ENCODE peak calls at places on chromosome 4, in eight cellular contexts. One of them, this sample, is unnamed.

GRCh38 chr4:169068423-169068822 is 58.4 kb upstream of the CBR4 start:
- DNase-seq in SK-N-SH: no peak
- DNase-seq in SK-N-MC: no peak
- DNase-seq in Panc1: no peak
- DNase-seq in transverse colon: no peak
- DNase-seq in GM23338: no peak
- DNase-seq in upper lobe of left lung: no peak
- DNase-seq in HCT116: no peak
- DNase-seq in this sample: no peak

GRCh38 chr4:38964942-38965775 is 67.0 kb downstream of the TMEM156 start:
- DNase-seq in GM23338: no peak
- DNase-seq in SK-N-SH: no peak
- DNase-seq in SK-N-MC: no peak
- DNase-seq in transverse colon: no peak
- DNase-seq in HCT116: no peak
- DNase-seq in Panc1: no peak
- DNase-seq in upper lobe of left lung: no peak
- DNase-seq in this sample: no peak

GRCh38 chr4:17866790-17867189 is 56.0 kb downstream of the NCAPG start:
- DNase-seq in upper lobe of left lung: no peak
- DNase-seq in HCT116: no peak
- DNase-seq in SK-N-SH: no peak
- DNase-seq in GM23338: peak; percentile 1
- DNase-seq in Panc1: no peak
- DNase-seq in transverse colon: no peak
- DNase-seq in SK-N-MC: no peak
- DNase-seq in this sample: no peak

GRCh38 chr4:61805979-61806378 is 605.9 kb downstream of the ADGRL3 start:
- DNase-seq in upper lobe of left lung: no peak
- DNase-seq in transverse colon: no peak
- DNase-seq in HCT116: no peak
- DNase-seq in SK-N-MC: no peak
- DNase-seq in GM23338: no peak
- DNase-seq in Panc1: no peak
- DNase-seq in SK-N-SH: no peak
- DNase-seq in this sample: no peak

GRCh38 chr4:67651536-67651935 is 49.4 kb downstream of the UBA6 start:
- DNase-seq in upper lobe of left lung: no peak
- DNase-seq in SK-N-MC: no peak
- DNase-seq in Panc1: no peak
- DNase-seq in HCT116: no peak
- DNase-seq in GM23338: no peak
- DNase-seq in SK-N-SH: no peak
- DNase-seq in transverse colon: no peak
- DNase-seq in this sample: no peak

GRCh38 chr4:38930199-38930598 is 62.6 kb downstream of the FAM114A1 start:
- DNase-seq in GM23338: no peak
- DNase-seq in transverse colon: no peak
- DNase-seq in upper lobe of left lung: no peak
- DNase-seq in SK-N-SH: peak; percentile 27
- DNase-seq in SK-N-MC: no peak
- DNase-seq in Panc1: no peak
- DNase-seq in HCT116: no peak
- DNase-seq in this sample: no peak

GRCh38 chr4:146407669-146408084 is 114.1 kb downstream of the SLC10A7 start:
- DNase-seq in HCT116: no peak
- DNase-seq in transverse colon: no peak
- DNase-seq in SK-N-MC: no peak
- DNase-seq in Panc1: no peak
- DNase-seq in GM23338: no peak
- DNase-seq in upper lobe of left lung: no peak
- DNase-seq in SK-N-SH: no peak
- DNase-seq in this sample: peak; percentile 66

GRCh38 chr4:88792268-88792781 is 94.7 kb upstream of the NAP1L5 start:
- DNase-seq in SK-N-SH: no peak
- DNase-seq in Panc1: no peak
- DNase-seq in upper lobe of left lung: no peak
- DNase-seq in HCT116: no peak
- DNase-seq in SK-N-MC: no peak
- DNase-seq in transverse colon: no peak
- DNase-seq in GM23338: peak; percentile 38
- DNase-seq in this sample: no peak

GRCh38 chr4:71962622-71963264 is 69.1 kb upstream of the NPFFR2 start:
- DNase-seq in Panc1: no peak
- DNase-seq in upper lobe of left lung: no peak
- DNase-seq in HCT116: no peak
- DNase-seq in transverse colon: no peak
- DNase-seq in SK-N-MC: no peak
- DNase-seq in GM23338: no peak
- DNase-seq in SK-N-SH: no peak
- DNase-seq in this sample: no peak

GRCh38 chr4:173243917-173244658 is 75.5 kb downstream of the GALNT7 start:
- DNase-seq in HCT116: no peak
- DNase-seq in upper lobe of left lung: no peak
- DNase-seq in Panc1: no peak
- DNase-seq in GM23338: no peak
- DNase-seq in transverse colon: no peak
- DNase-seq in SK-N-SH: no peak
- DNase-seq in SK-N-MC: no peak
- DNase-seq in this sample: no peak

GRCh38 chr4:100311181-100311580 is 120.9 kb upstream of the DDIT4L start:
- DNase-seq in SK-N-MC: no peak
- DNase-seq in upper lobe of left lung: no peak
- DNase-seq in SK-N-SH: no peak
- DNase-seq in HCT116: peak; percentile 21
- DNase-seq in Panc1: no peak
- DNase-seq in transverse colon: no peak
- DNase-seq in GM23338: peak; percentile 15
- DNase-seq in this sample: no peak

GRCh38 chr4:96247096-96247495 is 407.2 kb downstream of the PDHA2 start:
- DNase-seq in HCT116: no peak
- DNase-seq in SK-N-SH: no peak
- DNase-seq in SK-N-MC: no peak
- DNase-seq in transverse colon: no peak
- DNase-seq in upper lobe of left lung: no peak
- DNase-seq in Panc1: no peak
- DNase-seq in GM23338: no peak
- DNase-seq in this sample: no peak

GRCh38 chr4:153748378-153748777 is 11.4 kb downstream of the RNF175 start:
- DNase-seq in Panc1: no peak
- DNase-seq in SK-N-SH: peak; percentile 48
- DNase-seq in upper lobe of left lung: peak; percentile 55
- DNase-seq in GM23338: no peak
- DNase-seq in HCT116: no peak
- DNase-seq in SK-N-MC: no peak
- DNase-seq in transverse colon: no peak
- DNase-seq in this sample: no peak

GRCh38 chr4:75895744-75896314 is 6.4 kb downstream of the PPEF2 start:
- DNase-seq in upper lobe of left lung: no peak
- DNase-seq in transverse colon: no peak
- DNase-seq in SK-N-SH: peak; percentile 50
- DNase-seq in HCT116: peak; percentile 23
- DNase-seq in GM23338: peak; percentile 74
- DNase-seq in SK-N-MC: no peak
- DNase-seq in Panc1: peak; percentile 22
- DNase-seq in this sample: peak; percentile 61

GRCh38 chr4:80150387-80151173 is 46.7 kb upstream of the PRDM8 start:
- DNase-seq in SK-N-SH: no peak
- DNase-seq in Panc1: no peak
- DNase-seq in upper lobe of left lung: no peak
- DNase-seq in GM23338: no peak
- DNase-seq in HCT116: no peak
- DNase-seq in transverse colon: no peak
- DNase-seq in SK-N-MC: no peak
- DNase-seq in this sample: no peak
- TF ChIP-seq POLR2AphosphoS5 in SK-N-SH: no peak
- TF ChIP-seq POLR2AphosphoS5 in Panc1: no peak
- TF ChIP-seq POLR2AphosphoS5 in upper lobe of left lung: no peak
- TF ChIP-seq POLR2AphosphoS5 in GM23338: no peak
- TF ChIP-seq POLR2AphosphoS5 in HCT116: no peak
- TF ChIP-seq POLR2AphosphoS5 in transverse colon: no peak
- TF ChIP-seq POLR2AphosphoS5 in SK-N-MC: no peak
- TF ChIP-seq POLR2AphosphoS5 in this sample: no peak

DNA sequence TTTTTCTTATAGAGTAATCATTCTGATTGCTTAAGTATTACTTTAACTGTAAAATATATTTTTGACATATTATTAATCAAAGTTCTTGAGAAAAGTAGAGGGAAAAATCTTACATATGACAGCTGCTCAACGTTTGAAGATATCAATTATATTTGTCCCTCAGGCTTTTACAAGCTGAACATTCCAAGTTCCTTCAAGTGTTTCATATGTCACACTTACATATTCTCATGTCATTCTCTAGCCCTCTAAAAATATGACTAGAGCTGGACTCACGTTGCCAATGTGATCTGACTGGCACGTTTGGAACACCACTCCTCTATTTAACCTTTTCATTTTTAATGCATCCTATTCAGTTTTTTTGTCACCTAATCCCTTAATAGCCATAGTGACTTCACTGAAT is 492.9 kb downstream of the PCDH18 start:
- DNase-seq in Panc1: no peak
- DNase-seq in HCT116: no peak
- DNase-seq in upper lobe of left lung: no peak
- DNase-seq in SK-N-MC: no peak
- DNase-seq in GM23338: no peak
- DNase-seq in transverse colon: no peak
- DNase-seq in SK-N-SH: no peak
- DNase-seq in this sample: no peak
- TF ChIP-seq POLR2AphosphoS5 in Panc1: no peak
- TF ChIP-seq POLR2AphosphoS5 in HCT116: no peak
- TF ChIP-seq POLR2AphosphoS5 in upper lobe of left lung: no peak
- TF ChIP-seq POLR2AphosphoS5 in SK-N-MC: no peak
- TF ChIP-seq POLR2AphosphoS5 in GM23338: no peak
- TF ChIP-seq POLR2AphosphoS5 in transverse colon: no peak
- TF ChIP-seq POLR2AphosphoS5 in SK-N-SH: no peak
- TF ChIP-seq POLR2AphosphoS5 in this sample: no peak

GRCh38 chr4:184281231-184282139 is 63.8 kb upstream of the ENPP6 start:
- DNase-seq in SK-N-SH: no peak
- DNase-seq in upper lobe of left lung: no peak
- DNase-seq in HCT116: no peak
- DNase-seq in GM23338: no peak
- DNase-seq in Panc1: no peak
- DNase-seq in SK-N-MC: no peak
- DNase-seq in transverse colon: peak; percentile 19
- DNase-seq in this sample: no peak
- TF ChIP-seq POLR2AphosphoS5 in SK-N-SH: no peak
- TF ChIP-seq POLR2AphosphoS5 in upper lobe of left lung: no peak
- TF ChIP-seq POLR2AphosphoS5 in HCT116: no peak
- TF ChIP-seq POLR2AphosphoS5 in GM23338: no peak
- TF ChIP-seq POLR2AphosphoS5 in Panc1: no peak
- TF ChIP-seq POLR2AphosphoS5 in SK-N-MC: no peak
- TF ChIP-seq POLR2AphosphoS5 in transverse colon: no peak
- TF ChIP-seq POLR2AphosphoS5 in this sample: no peak

DNA sequence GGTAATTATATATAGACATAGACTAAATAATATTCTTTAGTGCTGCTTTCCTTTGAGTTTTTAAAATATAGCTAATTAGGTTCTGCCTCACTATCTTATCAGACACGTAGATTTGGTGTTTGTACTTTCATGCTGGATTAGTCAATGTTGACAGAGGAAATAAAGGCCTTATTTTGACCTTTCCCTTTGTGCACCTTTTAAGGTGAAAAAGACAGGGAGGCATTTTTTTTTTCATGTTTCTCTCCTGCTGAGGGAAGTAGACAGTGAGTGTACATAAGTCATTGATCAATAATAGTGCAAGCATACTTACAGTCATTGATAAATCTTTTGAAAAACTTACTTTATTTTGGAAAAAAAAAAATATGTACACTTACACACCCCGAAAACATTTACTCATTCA is 467.8 kb downstream of the GRXCR1 start:
- DNase-seq in SK-N-MC: no peak
- DNase-seq in SK-N-SH: no peak
- DNase-seq in upper lobe of left lung: no peak
- DNase-seq in transverse colon: no peak
- DNase-seq in HCT116: no peak
- DNase-seq in Panc1: no peak
- DNase-seq in GM23338: no peak
- DNase-seq in this sample: no peak
- TF ChIP-seq POLR2AphosphoS5 in SK-N-MC: no peak
- TF ChIP-seq POLR2AphosphoS5 in SK-N-SH: no peak
- TF ChIP-seq POLR2AphosphoS5 in upper lobe of left lung: no peak
- TF ChIP-seq POLR2AphosphoS5 in transverse colon: no peak
- TF ChIP-seq POLR2AphosphoS5 in HCT116: no peak
- TF ChIP-seq POLR2AphosphoS5 in Panc1: no peak
- TF ChIP-seq POLR2AphosphoS5 in GM23338: no peak
- TF ChIP-seq POLR2AphosphoS5 in this sample: no peak

This sample was measured in K562.